ENCODE peak calls at places on chromosomes 12 and 14, in four cellular contexts. Z is uterus, M is endodermal cell, X is astrocyte of the spinal cord. B is an unnamed sample.

GRCh38 chr12:104190641-104191176 is 24.9 kb upstream of the TXNRD1 start:
- DNase-seq in M (no peak), X (no peak), Z (no peak), B (no peak)

GRCh38 chr14:37931998-37932397 is 275.7 kb upstream of the SSTR1 start:
- DNase-seq in M (no peak), X (no peak), Z (no peak), B (no peak)

GRCh38 chr14:44657688-44658388 is 150.8 kb upstream of the FSCB start:
- DNase-seq in X (peak), M (peak), Z (no peak), B (no peak)

GRCh38 chr12:2125651-2126050 is 72.9 kb downstream of the CACNA1C start:
- DNase-seq in X (no peak), Z (no peak), M (no peak), B (no peak)

GRCh38 chr14:71240866-71241520 is 333.7 kb downstream of the PCNX1 start:
- DNase-seq in X (no peak), Z (no peak), M (peak), B (no peak)

GRCh38 chr12:126770188-126770587 is 1496.8 kb upstream of the TMEM132C start:
- DNase-seq in M (no peak), X (no peak), Z (no peak), B (no peak)

GRCh38 chr14:100701314-100701713 is 25.4 kb upstream of the DLK1 start:
- DNase-seq in X (no peak), Z (no peak), M (no peak), B (no peak)

GRCh38 chr14:32230695-32231280 is 27.7 kb upstream of the RNU6-8 start:
- DNase-seq in X (peak), M (peak), Z (no peak), B (no peak)

GRCh38 chr12:32671930-32672785 is 6.9 kb upstream of the DNM1L start:
- DNase-seq in X (peak), Z (peak), M (peak), B (no peak)

GRCh38 chr12:130198663-130199060 is 36.4 kb downstream of the FZD10 start:
- DNase-seq in X (no peak), Z (no peak), M (peak), B (peak)

GRCh38 chr14:31926123-31926522 is 151.0 kb upstream of the ARHGAP5 start:
- DNase-seq in Z (no peak), X (peak), M (no peak), B (no peak)

GRCh38 chr14:35395283-35395682 is 9.3 kb downstream of the NFKBIA start:
- DNase-seq in X (no peak), Z (no peak), M (no peak), B (no peak)

GRCh38 chr14:95313707-95314106 is 6.0 kb downstream of the CLMN start:
- DNase-seq in X (peak), Z (peak), M (no peak), B (peak)
- H3K4me3 ChIP-seq in X (no peak), Z (no peak), M (no peak), B (no peak)

GRCh38 chr12:122355702-122356101 is 66.8 kb downstream of the CLIP1 start:
- DNase-seq in Z (no peak), X (no peak), M (peak), B (no peak)

GRCh38 chr12:122354958-122355641 is 67.4 kb downstream of the CLIP1 start:
- DNase-seq in Z (no peak), M (peak), X (no peak), B (no peak)

GRCh38 chr12:122350444-122350843 is 72.0 kb downstream of the CLIP1 start:
- DNase-seq in M (no peak), X (peak), Z (no peak), B (no peak)

GRCh38 chr12:122352394-122352793 is 70.1 kb downstream of the CLIP1 start:
- DNase-seq in X (no peak), Z (no peak), M (no peak), B (no peak)

DNA sequence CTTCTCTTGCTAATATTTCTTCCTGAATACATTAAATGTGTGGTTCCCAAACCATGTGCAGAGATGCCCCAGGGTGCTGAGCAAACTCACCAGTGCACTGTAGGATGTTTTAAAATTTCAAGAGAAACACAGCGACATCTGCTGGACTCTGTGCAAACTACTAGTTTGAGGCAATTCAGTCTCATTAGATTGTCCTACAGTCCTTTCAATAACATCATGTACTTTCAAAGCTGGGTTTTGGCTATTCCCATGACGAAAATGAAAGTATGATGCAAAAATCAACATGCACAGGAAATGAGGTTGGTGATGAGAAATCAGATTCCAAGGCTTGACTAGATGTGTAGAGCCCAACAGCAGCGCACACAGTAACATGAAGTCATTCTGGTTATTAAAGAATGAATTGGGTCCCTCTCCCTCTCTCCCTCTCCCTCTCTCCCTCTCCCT is 66.3 kb downstream of the CLIP1 start:
- DNase-seq in M (peak), X (peak), Z (peak), B (no peak)
- H3K4me3 ChIP-seq in M (no peak), X (no peak), Z (no peak), B (no peak)

GRCh38 chr12:69015017-69015416 is 82.0 kb upstream of the CPM start:
- DNase-seq in M (no peak), Z (no peak), X (no peak), B (no peak)
- H3K4me3 ChIP-seq in M (no peak), Z (no peak), X (no peak), B (no peak)

DNA sequence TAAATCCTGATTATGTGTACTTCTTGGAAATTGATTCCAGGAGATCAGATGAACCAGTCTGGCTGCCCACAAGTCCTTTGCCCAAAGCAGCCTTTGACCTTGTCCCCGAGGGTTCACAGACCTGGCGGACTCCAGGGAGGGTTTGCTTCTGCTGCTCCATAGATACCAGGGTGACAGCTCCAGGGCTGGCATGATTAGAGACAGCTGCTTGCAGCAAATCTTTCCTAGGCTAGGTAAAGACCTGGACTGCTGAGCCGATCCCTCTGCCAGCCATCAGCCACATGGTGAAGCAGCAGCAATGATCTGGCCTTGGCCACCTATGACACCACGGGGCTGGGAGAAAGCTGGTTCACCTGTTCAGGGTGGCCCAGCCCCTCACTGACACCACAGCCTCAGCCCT is 10.1 kb upstream of the TBX5 start:
- DNase-seq in X (no peak), M (peak), Z (no peak), B (no peak)
- H3K4me3 ChIP-seq in X (no peak), M (no peak), Z (no peak), B (no peak)

GRCh38 chr12:122730215-122731014 is at the start of gene HCAR1:
- DNase-seq in M (peak), Z (no peak), X (peak), B (no peak)
- H3K4me3 ChIP-seq in M (no peak), Z (peak), X (peak), B (peak)

GRCh38 chr12:26928661-26929060 is 9.1 kb downstream of the INTS13 start:
- DNase-seq in X (no peak), Z (no peak), M (no peak), B (no peak)
- H3K4me3 ChIP-seq in X (no peak), Z (no peak), M (no peak), B (no peak)

B was measured in vagina.